ENCODE peak calls at places on chromosome 2, in six cellular contexts. One of them, this sample, is unnamed.
A peak's percentile ranks its signal among the peaks of the same experiment; 100 is the strongest.

GRCh38 chr2:1489486-1489885 is 76.2 kb downstream of the TPO start:
- DNase-seq in GM12878: no peak
- DNase-seq in HepG2: no peak
- DNase-seq in GM12891: no peak
- DNase-seq in H1: no peak
- DNase-seq in K562: no peak
- DNase-seq in this sample: no peak

GRCh38 chr2:202703091-202703490 is 68.3 kb downstream of the FAM117B start:
- DNase-seq in K562: no peak
- DNase-seq in HepG2: no peak
- DNase-seq in GM12891: no peak
- DNase-seq in GM12878: no peak
- DNase-seq in H1: no peak
- DNase-seq in this sample: no peak

GRCh38 chr2:228516019-228516418 is 334.5 kb upstream of the SPHKAP start:
- DNase-seq in GM12878: no peak
- DNase-seq in H1: no peak
- DNase-seq in K562: no peak
- DNase-seq in GM12891: no peak
- DNase-seq in HepG2: no peak
- DNase-seq in this sample: no peak

GRCh38 chr2:169077674-169078240 is 8.4 kb downstream of the DHRS9 start:
- DNase-seq in GM12878: no peak
- DNase-seq in K562: peak; percentile 59
- DNase-seq in HepG2: no peak
- DNase-seq in H1: no peak
- DNase-seq in GM12891: no peak
- DNase-seq in this sample: no peak

GRCh38 chr2:9772999-9773904 is 70.0 kb upstream of the TAF1B start:
- DNase-seq in GM12878: no peak
- DNase-seq in K562: no peak
- DNase-seq in GM12891: no peak
- DNase-seq in H1: no peak
- DNase-seq in HepG2: no peak
- DNase-seq in this sample: no peak

GRCh38 chr2:167776359-167776758 is 471.0 kb downstream of the STK39 start:
- DNase-seq in H1: no peak
- DNase-seq in K562: no peak
- DNase-seq in GM12891: no peak
- DNase-seq in HepG2: no peak
- DNase-seq in GM12878: no peak
- DNase-seq in this sample: no peak

GRCh38 chr2:15205562-15205961 is 355.6 kb downstream of the NBAS start:
- DNase-seq in HepG2: no peak
- DNase-seq in GM12891: no peak
- DNase-seq in GM12878: no peak
- DNase-seq in K562: peak; percentile 30
- DNase-seq in H1: no peak
- DNase-seq in this sample: no peak

GRCh38 chr2:8684885-8685696 is 3.2 kb downstream of the ID2 start:
- DNase-seq in H1: no peak
- DNase-seq in K562: peak; percentile 45
- DNase-seq in GM12878: no peak
- DNase-seq in HepG2: peak; percentile 59
- DNase-seq in GM12891: no peak
- DNase-seq in this sample: no peak

GRCh38 chr2:218961651-218962570 is 2.4 kb downstream of the CDK5R2 start:
- DNase-seq in K562: peak; percentile 47
- DNase-seq in H1: no peak
- DNase-seq in HepG2: no peak
- DNase-seq in GM12891: no peak
- DNase-seq in GM12878: no peak
- DNase-seq in this sample: no peak

GRCh38 chr2:126981476-126981875 is 82.8 kb downstream of the TEX51 start:
- DNase-seq in GM12878: no peak
- DNase-seq in H1: no peak
- DNase-seq in HepG2: peak; percentile 41
- DNase-seq in K562: no peak
- DNase-seq in GM12891: no peak
- DNase-seq in this sample: no peak

GRCh38 chr2:39632871-39633270 is 32.8 kb upstream of the TMEM178A start:
- DNase-seq in H1: no peak
- DNase-seq in GM12891: no peak
- DNase-seq in GM12878: no peak
- DNase-seq in HepG2: no peak
- DNase-seq in K562: no peak
- DNase-seq in this sample: no peak

GRCh38 chr2:14492920-14493503 is 139.5 kb upstream of the LRATD1 start:
- DNase-seq in H1: peak; percentile 3
- DNase-seq in K562: no peak
- DNase-seq in GM12878: no peak
- DNase-seq in HepG2: no peak
- DNase-seq in GM12891: no peak
- DNase-seq in this sample: no peak

GRCh38 chr2:40579247-40579646 is 127.4 kb upstream of the SLC8A1 start:
- DNase-seq in GM12891: no peak
- DNase-seq in HepG2: no peak
- DNase-seq in GM12878: no peak
- DNase-seq in H1: no peak
- DNase-seq in K562: no peak
- DNase-seq in this sample: no peak

GRCh38 chr2:10057231-10058107 is 14.1 kb downstream of the KLF11 start:
- DNase-seq in GM12891: no peak
- DNase-seq in K562: peak; percentile 87
- DNase-seq in HepG2: peak; percentile 51
- DNase-seq in GM12878: no peak
- DNase-seq in H1: peak; percentile 80
- DNase-seq in this sample: no peak

GRCh38 chr2:136785215-136785614 is 19.9 kb downstream of the THSD7B start:
- DNase-seq in HepG2: no peak
- DNase-seq in GM12891: no peak
- DNase-seq in K562: no peak
- DNase-seq in H1: no peak
- DNase-seq in GM12878: no peak
- DNase-seq in this sample: no peak

GRCh38 chr2:9288233-9288632 is 81.6 kb downstream of the ASAP2 start:
- DNase-seq in H1: no peak
- DNase-seq in HepG2: no peak
- DNase-seq in K562: no peak
- DNase-seq in GM12878: no peak
- DNase-seq in GM12891: no peak
- DNase-seq in this sample: no peak

GRCh38 chr2:160394153-160394552 is 99.5 kb downstream of the RBMS1 start:
- DNase-seq in HepG2: no peak
- DNase-seq in GM12878: peak; percentile 26
- DNase-seq in H1: no peak
- DNase-seq in GM12891: peak; percentile 11
- DNase-seq in K562: no peak
- DNase-seq in this sample: peak; percentile 14

GRCh38 chr2:205531082-205531481 is 151.2 kb upstream of the NRP2 start:
- DNase-seq in GM12878: no peak
- DNase-seq in GM12891: no peak
- DNase-seq in H1: no peak
- DNase-seq in K562: no peak
- DNase-seq in HepG2: no peak
- DNase-seq in this sample: no peak

DNA sequence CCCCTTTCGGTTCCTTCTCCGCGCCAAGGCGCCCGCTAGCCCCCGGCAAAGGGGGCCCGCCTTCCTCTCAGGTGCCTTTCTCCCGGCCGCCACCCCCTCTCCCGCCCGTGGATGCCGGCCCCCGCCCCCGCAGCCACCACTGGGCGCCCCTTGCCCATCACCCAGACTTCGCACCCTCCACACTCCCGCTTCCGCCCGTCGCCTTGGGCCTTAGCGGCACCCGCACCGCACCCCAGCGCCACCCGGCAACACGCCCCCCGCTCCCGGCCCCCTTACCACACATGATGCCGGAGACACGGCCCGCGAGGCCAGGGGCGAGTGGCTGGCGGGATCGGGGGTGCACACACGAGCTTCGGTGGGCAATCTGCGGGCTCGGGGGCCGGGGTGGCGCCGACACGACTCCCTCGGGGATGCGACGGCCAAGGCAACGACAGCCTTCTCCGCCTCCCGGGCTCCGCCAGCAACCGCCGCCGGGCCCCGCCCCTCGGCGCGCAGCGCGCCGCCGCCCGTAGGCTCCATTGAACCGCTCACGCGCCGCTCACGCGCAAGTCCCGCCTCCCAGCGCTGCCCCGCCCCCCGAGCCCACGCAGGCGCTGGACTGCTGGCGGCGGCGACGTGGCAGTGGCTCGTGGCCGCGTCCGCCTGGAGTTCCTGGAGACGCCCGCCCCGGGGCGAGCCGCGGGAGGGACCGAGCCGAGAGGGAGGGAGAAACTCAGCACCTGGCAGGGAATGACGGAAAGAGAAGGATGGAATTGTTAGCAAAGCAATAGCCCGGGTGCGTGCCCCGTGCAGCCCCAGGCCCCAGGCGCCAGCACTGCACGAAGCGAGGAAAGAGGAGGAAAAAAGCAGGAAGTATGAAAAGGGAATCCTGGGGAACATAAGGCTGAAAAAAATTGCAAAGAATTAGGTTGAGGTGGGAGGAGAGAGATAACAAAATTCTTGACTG is at the start of gene GFPT1:
- DNase-seq in GM12878: peak; percentile 54
- DNase-seq in GM12891: peak; percentile 82
- DNase-seq in K562: peak; percentile 96
- DNase-seq in H1: peak; percentile 64
- DNase-seq in HepG2: peak; percentile 90
- DNase-seq in this sample: peak; percentile 80
- TF ChIP-seq POLR2A in GM12878: peak; percentile 95
- TF ChIP-seq POLR2A in GM12891: peak; percentile 80
- TF ChIP-seq POLR2A in K562: peak; percentile 94
- TF ChIP-seq POLR2A in H1: no peak
- TF ChIP-seq POLR2A in HepG2: peak; percentile 98
- TF ChIP-seq POLR2A in this sample: peak; percentile 88

GRCh38 chr2:65366595-65367125 is 65.7 kb downstream of the SPRED2 start:
- DNase-seq in GM12878: peak; percentile 11
- DNase-seq in HepG2: peak; percentile 77
- DNase-seq in H1: no peak
- DNase-seq in GM12891: no peak
- DNase-seq in K562: peak; percentile 86
- DNase-seq in this sample: no peak
- TF ChIP-seq POLR2AphosphoS5 in GM12878: no peak
- TF ChIP-seq POLR2AphosphoS5 in HepG2: no peak
- TF ChIP-seq POLR2AphosphoS5 in H1: no peak
- TF ChIP-seq POLR2AphosphoS5 in GM12891: no peak
- TF ChIP-seq POLR2AphosphoS5 in K562: peak; percentile 31
- TF ChIP-seq POLR2AphosphoS5 in this sample: no peak

GRCh38 chr2:95034221-95034620 is 8.7 kb downstream of the MAL start:
- DNase-seq in GM12891: no peak
- DNase-seq in H1: no peak
- DNase-seq in HepG2: no peak
- DNase-seq in K562: no peak
- DNase-seq in GM12878: no peak
- DNase-seq in this sample: no peak

GRCh38 chr2:95036491-95037289 is 11.2 kb downstream of the MAL start:
- DNase-seq in GM12891: no peak
- DNase-seq in H1: no peak
- DNase-seq in HepG2: no peak
- DNase-seq in GM12878: no peak
- DNase-seq in K562: no peak
- DNase-seq in this sample: no peak

GRCh38 chr2:95032341-95032740 is 6.8 kb downstream of the MAL start:
- DNase-seq in GM12878: no peak
- DNase-seq in H1: no peak
- DNase-seq in K562: no peak
- DNase-seq in HepG2: no peak
- DNase-seq in GM12891: no peak
- DNase-seq in this sample: no peak

GRCh38 chr2:95032868-95033603 is 7.5 kb downstream of the MAL start:
- DNase-seq in GM12878: no peak
- DNase-seq in GM12891: no peak
- DNase-seq in HepG2: no peak
- DNase-seq in K562: no peak
- DNase-seq in H1: no peak
- DNase-seq in this sample: no peak

GRCh38 chr2:95034818-95035217 is 9.3 kb downstream of the MAL start:
- DNase-seq in K562: no peak
- DNase-seq in GM12891: no peak
- DNase-seq in HepG2: no peak
- DNase-seq in H1: no peak
- DNase-seq in GM12878: no peak
- DNase-seq in this sample: no peak
- TF ChIP-seq TAF1 in K562: no peak
- TF ChIP-seq TAF1 in GM12891: no peak
- TF ChIP-seq TAF1 in HepG2: no peak
- TF ChIP-seq TAF1 in H1: no peak
- TF ChIP-seq TAF1 in GM12878: no peak
- TF ChIP-seq TAF1 in this sample: no peak

GRCh38 chr2:24814498-24814897 is 21.3 kb downstream of the CENPO start:
- DNase-seq in K562: no peak
- DNase-seq in GM12891: no peak
- DNase-seq in HepG2: no peak
- DNase-seq in H1: no peak
- DNase-seq in GM12878: no peak
- DNase-seq in this sample: no peak

GRCh38 chr2:24816884-24817283 is 23.7 kb downstream of the CENPO start:
- DNase-seq in H1: no peak
- DNase-seq in HepG2: no peak
- DNase-seq in GM12891: no peak
- DNase-seq in K562: peak; percentile 78
- DNase-seq in GM12878: no peak
- DNase-seq in this sample: no peak

GRCh38 chr2:24816404-24816803 is 23.2 kb downstream of the CENPO start:
- DNase-seq in H1: no peak
- DNase-seq in HepG2: no peak
- DNase-seq in GM12891: no peak
- DNase-seq in GM12878: no peak
- DNase-seq in K562: no peak
- DNase-seq in this sample: no peak

GRCh38 chr2:24815171-24815570 is 21.9 kb downstream of the CENPO start:
- DNase-seq in GM12878: no peak
- DNase-seq in H1: no peak
- DNase-seq in K562: no peak
- DNase-seq in HepG2: no peak
- DNase-seq in GM12891: no peak
- DNase-seq in this sample: no peak

DNA sequence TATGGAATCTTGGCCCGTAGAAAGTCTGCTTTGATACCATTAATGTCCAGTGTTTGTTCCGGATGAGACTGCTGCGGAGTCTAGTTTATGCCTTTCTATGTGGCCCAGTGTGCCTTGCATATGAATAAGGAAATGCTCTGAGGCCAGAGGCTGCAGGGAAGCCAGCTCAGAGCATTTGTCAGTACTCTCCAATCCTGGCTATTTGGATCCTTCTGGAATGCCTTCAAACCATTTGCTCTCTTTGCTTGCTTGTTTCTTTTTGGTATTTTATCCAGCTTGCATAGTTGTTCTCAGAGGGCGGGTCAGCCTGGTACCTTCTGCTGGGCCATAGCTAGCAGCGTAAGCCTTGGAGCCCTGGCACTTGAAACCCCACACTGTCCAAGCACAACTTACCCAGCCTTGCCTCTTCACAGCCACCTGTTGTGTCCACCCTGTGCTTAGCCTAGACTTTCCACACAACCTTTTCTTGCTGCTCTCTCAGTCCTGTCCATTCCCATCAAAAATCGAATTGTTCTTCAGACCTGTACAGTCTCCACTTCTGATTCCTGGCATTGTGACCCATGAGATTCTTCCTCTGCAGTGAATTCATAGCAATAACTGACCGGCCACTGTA is 20.5 kb downstream of the CENPO start:
- DNase-seq in GM12891: no peak
- DNase-seq in HepG2: no peak
- DNase-seq in GM12878: no peak
- DNase-seq in K562: no peak
- DNase-seq in H1: no peak
- DNase-seq in this sample: no peak
- TF ChIP-seq POLR2A in GM12891: no peak
- TF ChIP-seq POLR2A in HepG2: no peak
- TF ChIP-seq POLR2A in GM12878: no peak
- TF ChIP-seq POLR2A in K562: no peak
- TF ChIP-seq POLR2A in H1: no peak
- TF ChIP-seq POLR2A in this sample: no peak